ENCODE peak calls at places on chromosomes 4 and X, in four cellular contexts. I, Z, A and M are unnamed samples.

GRCh38 chr4:152164561-152164960 is 371.3 kb downstream of the FBXW7 start:
- DNase-seq in Z (no peak), I (no peak), A (no peak), M (no peak)

GRCh38 chr4:99712099-99712498 is 54.5 kb upstream of the C4orf54 start:
- DNase-seq in A (no peak), Z (no peak), I (no peak), M (no peak)

GRCh38 chr4:145937990-145938611 is 522 bp downstream of the ZNF827 start:
- DNase-seq in Z (peak; percentile 87), I (peak; percentile 19), A (peak; percentile 12), M (peak; percentile 49)

GRCh38 chrX:65821721-65822496 is 154.5 kb downstream of the MSN start:
- DNase-seq in Z (no peak), A (peak; percentile 3), I (no peak), M (no peak)

GRCh38 chr4:183177001-183177400 is 77.9 kb downstream of the WWC2 start:
- DNase-seq in A (no peak), I (no peak), Z (no peak), M (no peak)

GRCh38 chr4:112895785-112896184 is 153.7 kb upstream of the ANK2 start:
- DNase-seq in I (peak; percentile 29), A (no peak), Z (no peak), M (peak; percentile 20)

GRCh38 chr4:114040319-114041116 is 61.1 kb upstream of the ARSJ start:
- DNase-seq in Z (no peak), I (no peak), A (no peak), M (no peak)

GRCh38 chr4:13906727-13907126 is 279.2 kb upstream of the BOD1L1 start:
- DNase-seq in Z (no peak), I (no peak), A (no peak), M (no peak)

GRCh38 chr4:161656525-161656924 is 507.3 kb downstream of the FSTL5 start:
- DNase-seq in Z (no peak), A (no peak), I (no peak), M (no peak)

GRCh38 chr4:24872720-24873119 is 40.1 kb downstream of the CCDC149 start:
- DNase-seq in Z (no peak), A (no peak), I (no peak), M (no peak)

GRCh38 chr4:124018383-124019317 is 622.1 kb downstream of the SPRY1 start:
- DNase-seq in Z (peak; percentile 40), I (no peak), A (peak; percentile 75), M (no peak)

GRCh38 chrX:116726806-116727205 is 264.0 kb upstream of the CT83 start:
- DNase-seq in I (no peak), A (no peak), Z (no peak), M (peak; percentile 63)

GRCh38 chr4:22504931-22505330 is 10.9 kb downstream of the ADGRA3 start:
- DNase-seq in Z (no peak), I (no peak), A (no peak), M (no peak)

GRCh38 chrX:8803326-8803725 is 2.1 kb upstream of the FAM9A start:
- DNase-seq in Z (no peak), A (no peak), I (no peak), M (no peak)

GRCh38 chr4:58138786-58139185 is 1028.6 kb upstream of the IGFBP7 start:
- DNase-seq in Z (no peak), A (no peak), I (peak; percentile 33), M (no peak)

GRCh38 chrX:103864886-103865534 is 33.0 kb upstream of the RAB9B start:
- DNase-seq in I (no peak), A (peak; percentile 6), Z (no peak), M (no peak)

GRCh38 chr4:165293927-165294649 is 33.4 kb upstream of the MSMO1 start:
- DNase-seq in Z (peak; percentile 62), I (no peak), A (no peak), M (no peak)

DNA sequence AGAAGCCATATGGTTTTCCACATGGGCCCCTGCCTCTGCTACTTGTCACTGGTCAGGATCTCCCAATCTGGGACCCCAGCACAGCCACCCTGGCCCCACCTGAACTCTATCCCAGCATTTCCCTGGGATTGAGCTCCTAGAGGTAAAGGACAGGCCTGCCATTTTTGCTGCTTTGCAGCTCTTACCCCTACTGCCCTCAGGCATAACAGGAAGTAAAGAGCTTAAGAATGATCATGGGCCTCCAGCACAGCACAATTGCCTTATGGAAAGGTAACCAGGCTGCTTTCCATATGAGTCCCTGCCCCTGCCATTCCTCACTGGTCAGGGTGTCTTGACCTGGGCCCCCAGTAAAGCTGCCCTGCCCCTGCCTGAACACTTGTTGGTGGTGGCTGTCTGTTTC is 254.9 kb upstream of the ZCCHC13 start:
- DNase-seq in I (no peak), A (no peak), Z (no peak), M (no peak)
- H3K9me3 ChIP-seq in I (no peaks in the 10 kb centered on the region), A (no peaks in the 10 kb centered on the region), Z (no peaks in the 10 kb centered on the region), M (no peaks in the 10 kb centered on the region)

DNA sequence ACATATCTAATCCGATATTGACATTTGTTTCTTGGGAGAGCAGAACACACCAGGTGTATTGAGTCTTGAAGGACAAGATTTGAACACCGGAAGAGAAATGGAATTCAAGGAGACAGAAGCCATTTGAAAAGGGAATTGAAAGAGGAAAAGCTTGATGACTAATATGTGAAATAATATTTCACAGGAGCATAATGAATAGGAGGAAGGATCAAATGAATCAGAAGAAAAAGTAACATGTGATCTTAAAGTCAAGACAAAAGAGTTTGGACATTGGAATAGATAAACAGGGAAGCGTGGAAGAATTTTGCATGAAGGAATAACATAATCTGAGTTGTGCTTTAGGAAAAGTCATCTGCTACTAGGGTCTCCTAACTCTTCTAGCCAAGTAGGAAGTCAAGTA is 145.5 kb upstream of the PDHA2 start:
- DNase-seq in A (no peak), Z (no peak), I (no peak), M (no peak)
- H3K9me3 ChIP-seq in A (no peaks in the 10 kb centered on the region), Z (peaks cover 33% of the 10 kb centered on the region), I (peaks cover 2% of the 10 kb centered on the region), M (no peaks in the 10 kb centered on the region)

GRCh38 chr4:142440093-142440492 is 406.0 kb downstream of the INPP4B start:
- DNase-seq in I (no peak), A (no peak), Z (no peak), M (no peak)

GRCh38 chr4:142446965-142447474 is 399.1 kb downstream of the INPP4B start:
- DNase-seq in I (no peak), Z (no peak), A (no peak), M (no peak)

DNA sequence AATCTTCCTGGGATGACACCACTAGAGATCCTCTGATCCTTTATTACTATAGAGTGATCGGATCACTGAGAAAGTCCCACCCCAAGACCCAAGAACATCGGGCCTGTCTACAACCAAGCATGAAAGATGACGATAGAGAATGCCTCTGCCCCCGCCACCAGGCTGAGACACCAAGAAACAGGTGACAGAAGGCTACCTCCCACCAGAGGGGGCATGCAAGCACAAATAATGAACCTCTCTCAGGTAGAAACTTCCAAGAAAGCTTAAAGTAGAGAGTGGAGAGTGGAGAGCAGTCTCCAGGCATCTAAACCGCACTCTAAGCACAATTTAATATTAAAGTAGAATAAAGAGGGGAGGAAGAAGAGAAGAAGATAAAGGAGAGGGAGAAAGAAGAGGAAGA is 402.6 kb downstream of the INPP4B start:
- DNase-seq in Z (no peak), I (no peak), A (no peak), M (no peak)
- H3K9me3 ChIP-seq in Z (peaks cover 3% of the 10 kb centered on the region), I (no peaks in the 10 kb centered on the region), A (no peaks in the 10 kb centered on the region), M (no peaks in the 10 kb centered on the region)

DNA sequence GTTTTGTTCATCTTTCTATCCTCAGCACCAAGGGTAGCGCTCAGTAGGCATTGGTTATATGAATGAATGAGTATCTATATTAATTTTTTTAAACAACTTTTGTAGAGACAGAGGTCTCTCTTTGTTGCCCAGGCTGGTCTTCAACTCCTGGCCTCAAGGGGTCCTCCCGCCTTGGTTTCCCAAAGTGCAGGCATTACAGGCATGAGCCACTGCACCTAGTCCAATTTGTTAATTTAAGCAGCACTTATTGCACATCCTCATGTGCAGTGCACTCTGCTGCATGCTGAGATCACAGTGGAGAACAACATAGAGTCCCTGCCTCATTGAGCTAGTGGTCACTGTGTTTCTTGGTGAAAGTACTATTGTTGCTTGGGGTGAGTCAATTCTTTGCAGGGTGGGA is 94.4 kb downstream of the NHSL2 start:
- DNase-seq in A (no peak), I (no peak), Z (no peak), M (no peak)
- H3K9me3 ChIP-seq in A (no peaks in the 10 kb centered on the region), I (no peaks in the 10 kb centered on the region), Z (no peaks in the 10 kb centered on the region), M (no peaks in the 10 kb centered on the region)

DNA sequence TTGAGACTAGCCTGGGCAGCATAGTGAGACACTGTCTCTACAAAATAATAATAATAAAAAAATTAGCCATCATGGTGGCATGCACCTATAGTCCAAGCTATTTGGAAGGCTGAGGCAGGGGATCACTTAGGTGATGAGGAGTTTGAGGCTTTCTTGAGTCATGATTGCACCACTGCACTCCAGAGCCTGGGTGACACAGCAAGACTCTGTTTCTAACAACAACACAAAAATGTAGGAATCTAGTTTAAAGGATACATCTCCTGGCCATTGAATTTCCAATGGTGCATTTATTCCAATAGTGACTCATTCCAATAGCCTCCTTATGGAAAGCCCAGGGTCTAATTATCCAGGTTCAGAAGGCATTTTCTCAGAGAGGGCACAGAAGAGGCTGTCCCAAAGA is 21.9 kb upstream of the HERC6 start:
- DNase-seq in Z (no peak), A (no peak), I (no peak), M (no peak)
- H3K9me3 ChIP-seq in Z (peaks cover 5% of the 10 kb centered on the region), A (no peaks in the 10 kb centered on the region), I (no peaks in the 10 kb centered on the region), M (no peaks in the 10 kb centered on the region)

GRCh38 chrX:79443121-79443520 is 76.0 kb upstream of the ITM2A start:
- DNase-seq in Z (no peak), I (no peak), A (no peak), M (peak; percentile 95)
- H3K9me3 ChIP-seq in Z (peaks cover 3% of the 10 kb centered on the region), I (no peaks in the 10 kb centered on the region), A (no peaks in the 10 kb centered on the region), M (no peaks in the 10 kb centered on the region)

DNA sequence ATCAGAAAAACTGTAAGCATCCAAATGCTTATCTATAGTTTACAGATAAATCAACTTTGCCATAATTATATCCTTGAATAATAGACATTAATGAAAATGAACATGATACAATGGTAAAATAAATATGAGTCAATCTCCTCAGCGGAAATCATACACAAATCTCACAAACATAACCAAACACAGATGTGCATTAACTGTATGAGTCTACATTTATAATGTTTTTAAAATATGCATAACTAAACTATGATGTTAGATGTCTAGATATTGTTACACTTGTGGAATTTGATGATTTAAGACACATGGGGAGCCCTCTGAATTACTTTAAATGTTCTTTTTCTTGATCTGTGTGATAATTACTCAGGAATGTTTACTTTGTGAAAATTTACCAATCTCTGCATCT is 951.2 kb downstream of the TECRL start:
- DNase-seq in A (no peak), I (no peak), Z (no peak), M (no peak)
- H3K9me3 ChIP-seq in A (no peaks in the 10 kb centered on the region), I (no peaks in the 10 kb centered on the region), Z (peaks cover 11% of the 10 kb centered on the region), M (no peaks in the 10 kb centered on the region)